ENCODE peak calls at places on chromosome 21, in six cellular contexts. U, F, A, K, Z and M are unnamed samples.

GRCh38 chr21:46564391-46564790 is 40.5 kb downstream of the S100B start:
- ATAC-seq in U (no peak), F (no peak), A (no peak), K (no peak), Z (no peak), M (no peak)

GRCh38 chr21:27569831-27570230 is 602.9 kb upstream of the ADAMTS5 start:
- ATAC-seq in U (no peak), F (peak), A (no peak), K (no peak), Z (no peak), M (no peak)

GRCh38 chr21:30444204-30444603 is 4.1 kb downstream of the KRTAP15-1 start:
- ATAC-seq in U (no peak), F (no peak), A (no peak), K (no peak), Z (no peak), M (no peak)

GRCh38 chr21:29487154-29487553 is 188.4 kb downstream of the BACH1 start:
- ATAC-seq in U (peak), F (no peak), A (no peak), K (no peak), Z (no peak), M (no peak)

GRCh38 chr21:16302851-16303282 is 573.1 kb downstream of the USP25 start:
- ATAC-seq in U (peak), F (peak), A (no peak), K (peak), Z (no peak), M (peak)

GRCh38 chr21:38072489-38072888 is 156.2 kb upstream of the KCNJ6 start:
- ATAC-seq in U (no peak), F (no peak), A (no peak), K (no peak), Z (no peak), M (no peak)

GRCh38 chr21:45548711-45549491 is 6.7 kb upstream of the SLC19A1 start:
- ATAC-seq in U (no peak), F (no peak), A (no peak), K (no peak), Z (no peak), M (no peak)

GRCh38 chr21:43034098-43034497 is 41.5 kb downstream of the CBS start:
- ATAC-seq in U (no peak), F (no peak), A (no peak), K (no peak), Z (no peak), M (no peak)

GRCh38 chr21:37827878-37828277 is 88.4 kb downstream of the KCNJ6 start:
- ATAC-seq in U (peak), F (no peak), A (no peak), K (no peak), Z (no peak), M (no peak)

GRCh38 chr21:45957986-45958610 is 23.5 kb upstream of the COL6A1 start:
- ATAC-seq in U (no peak), F (peak), A (no peak), K (peak), Z (no peak), M (peak)